ENCODE peak calls at places on chromosomes 12 and 14, in eight cellular contexts. Z is cardiac muscle cell, W is uterus, O is lung, P is left lung, A is fibroblast of lung, F is body of pancreas, C is osteoblast. H is an unnamed sample. For H3K4me1, H3K36me3 and H3K27me3, the result is how much of the 10 kb centered on the place peaks cover.

GRCh38 chr14:59464651-59465569 is at the start of gene GPR135:
- DNase-seq in W (peak), O (peak), P (peak), A (peak), C (peak), Z (peak), F (peak), H (no peak)

GRCh38 chr14:104393898-104394605 is 185.5 kb upstream of the C14orf180 start:
- DNase-seq in Z (no peak), C (peak), A (no peak), P (no peak), F (peak), O (peak), W (no peak), H (no peak)

GRCh38 chr14:50853891-50854290 is 18.0 kb upstream of the ABHD12B start:
- DNase-seq in A (no peak), F (no peak), Z (no peak), W (no peak), O (no peak), C (no peak), P (no peak), H (no peak)

GRCh38 chr12:12723147-12723680 is 6.0 kb downstream of the CDKN1B start:
- DNase-seq in A (no peak), P (no peak), C (no peak), W (no peak), Z (no peak), F (no peak), O (no peak), H (no peak)

GRCh38 chr12:40032433-40033259 is 73.2 kb downstream of the SLC2A13 start:
- DNase-seq in A (no peak), F (peak), O (no peak), C (no peak), P (no peak), W (no peak), Z (no peak), H (no peak)

GRCh38 chr12:116358850-116359761 is 81.6 kb upstream of the MED13L start:
- DNase-seq in O (peak), F (peak), P (peak), Z (peak), C (peak), A (peak), W (peak), H (peak)

GRCh38 chr12:78585132-78585531 is 279.4 kb upstream of the SYT1 start:
- DNase-seq in F (no peak), P (no peak), A (peak), O (no peak), C (no peak), Z (no peak), W (no peak), H (no peak)

GRCh38 chr12:39611818-39612217 is 7.8 kb downstream of the ABCD2 start:
- DNase-seq in W (no peak), O (no peak), A (no peak), Z (no peak), C (no peak), P (no peak), F (no peak), H (no peak)

GRCh38 chr12:67647251-67647546 is 1.3 kb upstream of the DYRK2 start:
- DNase-seq in O (no peak), A (no peak), P (no peak), C (no peak), W (no peak), F (no peak), Z (no peak), H (peak)

GRCh38 chr14:32083789-32084188 is 6.7 kb downstream of the ARHGAP5 start:
- DNase-seq in Z (no peak), P (no peak), F (no peak), A (no peak), C (peak), O (no peak), W (no peak), H (no peak)
- H3K4me1 ChIP-seq in Z (half or more), P (under half), F (half or more), A (under half), C (under half), O (under half), W (under half), H (under half)

DNA sequence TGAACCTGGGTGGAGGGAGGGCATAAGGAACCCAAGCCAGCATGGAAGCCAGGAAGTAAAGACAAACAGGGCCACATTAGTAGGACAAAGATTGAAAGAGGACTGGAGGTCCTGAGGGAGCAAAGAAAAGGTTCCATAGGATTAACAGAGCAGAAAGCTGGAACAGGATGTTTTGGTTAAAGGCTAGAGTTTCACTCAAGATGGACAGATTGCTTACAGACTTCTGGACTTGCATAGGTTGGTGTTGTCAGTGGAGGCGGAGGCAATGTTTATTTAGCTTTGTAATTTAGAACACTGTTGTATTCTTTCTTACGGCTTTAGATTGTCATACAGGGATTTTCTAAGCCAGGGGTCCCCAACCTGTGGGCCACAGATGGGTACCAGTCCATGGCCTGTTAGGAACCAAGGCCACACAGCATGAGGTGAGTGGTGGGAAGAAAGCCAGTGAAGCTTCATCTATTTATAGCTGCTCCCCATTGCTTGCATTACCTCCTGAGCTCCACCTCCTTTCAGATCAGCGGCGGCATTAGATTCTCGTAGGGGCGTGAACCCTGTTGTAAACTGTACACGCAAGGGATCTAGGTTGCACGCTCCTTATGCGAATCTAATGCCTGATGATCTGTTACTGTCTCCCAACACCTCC is 31.3 kb downstream of the ZNF664 start:
- DNase-seq in W (no peak), P (no peak), F (no peak), Z (no peak), C (no peak), A (peak), O (no peak), H (no peak)
- H3K36me3 ChIP-seq in W (under half), P (under half), F (under half), Z (under half), C (under half), A (under half), O (under half), H (under half)

DNA sequence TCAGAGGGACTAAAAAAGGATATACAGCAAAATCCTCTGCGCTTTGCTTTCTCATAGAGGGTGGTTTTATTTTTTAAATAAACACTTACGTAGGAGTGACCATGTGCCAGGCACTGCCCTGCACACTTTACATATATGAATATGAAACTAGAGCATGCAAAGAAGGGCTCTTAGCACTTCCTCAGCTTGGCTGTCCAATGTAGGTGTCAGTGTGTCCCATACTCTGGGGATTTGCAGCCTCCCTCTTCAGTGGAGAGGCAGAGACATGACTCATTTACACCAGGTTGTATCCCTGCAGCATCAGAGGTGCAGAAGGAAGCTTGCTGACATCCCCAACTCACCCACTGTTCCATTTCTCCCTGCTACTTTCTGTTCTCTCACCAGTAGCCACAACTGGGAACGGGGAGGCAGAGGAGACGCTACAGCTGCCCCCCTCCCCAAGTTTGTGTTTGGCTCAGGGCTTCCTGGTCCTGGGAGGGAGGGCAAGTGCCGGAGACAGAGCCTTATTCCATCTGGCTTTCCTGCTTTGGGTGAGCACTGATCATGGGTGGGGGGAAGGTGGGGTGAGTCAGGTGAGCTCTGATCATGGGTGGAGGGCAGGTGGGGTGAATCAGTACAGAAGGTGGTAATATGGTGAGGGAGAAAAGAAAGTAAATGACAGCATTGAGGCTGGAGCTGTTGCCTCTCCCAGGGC is 4.9 kb upstream of the KRT5 start:
- DNase-seq in F (no peak), W (no peak), A (no peak), P (no peak), O (no peak), C (no peak), Z (no peak), H (no peak)
- H3K27me3 ChIP-seq in F (under half), W (under half), A (under half), P (half or more), O (under half), C (under half), Z (under half), H (under half)

DNA sequence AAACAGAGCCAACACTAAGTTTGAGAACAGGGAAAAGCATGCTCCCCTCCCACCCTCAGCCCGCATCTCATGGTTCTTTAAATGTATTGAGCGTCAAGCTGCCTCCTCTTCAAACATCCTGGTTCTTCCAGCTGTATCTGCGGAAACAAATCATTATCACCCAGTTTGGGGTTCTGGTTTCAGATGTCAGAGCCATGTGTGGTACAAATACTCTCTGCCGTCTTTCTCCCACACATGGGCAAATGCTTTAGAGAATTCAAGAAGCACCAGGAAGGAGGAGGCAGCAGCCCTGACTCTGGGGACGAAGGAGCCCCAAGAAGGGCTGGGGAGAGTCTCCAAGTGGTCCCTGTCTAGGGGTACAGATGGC is 29.2 kb downstream of the JDP2 start:
- DNase-seq in F (no peak), P (no peak), O (no peak), C (no peak), W (no peak), Z (no peak), A (no peak), H (no peak)
- H3K4me1 ChIP-seq in F (half or more), P (half or more), O (half or more), C (under half), W (under half), Z (under half), A (under half), H (under half)

H was measured in HAP-1.